ENCODE peak calls at places on chromosomes 5 and 9, in eight cellular contexts. B, P, E, I, O, W, J and V are unnamed samples.

GRCh38 chr9:3243676-3244075 is 282.1 kb downstream of the RFX3 start:
- DNase-seq in E (no peak), P (no peak), W (no peak), I (no peak), J (no peak), O (no peak), B (no peak), V (no peak)

GRCh38 chr9:134319306-134320194 is 6.7 kb upstream of the RXRA start:
- DNase-seq in E (no peak), W (no peak), P (no peak), J (peak), O (no peak), I (no peak), B (no peak), V (peak)

GRCh38 chr5:34495178-34495577 is 160.9 kb upstream of the RAI14 start:
- DNase-seq in O (no peak), P (no peak), E (no peak), B (no peak), J (no peak), W (no peak), I (no peak), V (no peak)

GRCh38 chr9:117021881-117022280 is 334.8 kb downstream of the TRIM32 start:
- DNase-seq in E (no peak), P (no peak), B (no peak), W (no peak), O (no peak), J (no peak), I (no peak), V (no peak)

GRCh38 chr9:15735083-15735974 is 182.5 kb downstream of the CCDC171 start:
- DNase-seq in W (no peak), O (no peak), P (no peak), I (no peak), B (peak), E (no peak), J (no peak), V (no peak)

GRCh38 chr5:16889972-16890519 is 46.0 kb downstream of the MYO10 start:
- DNase-seq in W (no peak), O (no peak), B (no peak), J (no peak), P (no peak), E (no peak), I (no peak), V (no peak)

GRCh38 chr9:83106272-83106671 is 43.3 kb upstream of the RASEF start:
- DNase-seq in J (no peak), I (no peak), E (no peak), W (no peak), B (no peak), P (no peak), O (no peak), V (no peak)

GRCh38 chr5:172443441-172444109 is 10.8 kb downstream of the SH3PXD2B start:
- DNase-seq in W (peak), O (no peak), E (peak), J (peak), P (peak), B (peak), I (no peak), V (no peak)

GRCh38 chr9:115650768-115651167 is 502.8 kb upstream of the PAPPA start:
- DNase-seq in O (no peak), J (no peak), W (no peak), P (no peak), E (no peak), B (no peak), I (no peak), V (no peak)

GRCh38 chr9:134980516-134980915 is 62.8 kb upstream of the FCN1 start:
- DNase-seq in E (no peak), P (no peak), O (no peak), J (no peak), B (no peak), W (no peak), I (no peak), V (no peak)

GRCh38 chr9:74770508-74771261 is 117.0 kb downstream of the TRPM6 start:
- DNase-seq in W (no peak), J (no peak), P (peak), E (peak), O (peak), B (peak), I (peak), V (peak)

GRCh38 chr5:168746893-168747640 is 167.9 kb upstream of the PANK3 start:
- DNase-seq in I (no peak), J (no peak), P (no peak), B (no peak), W (no peak), E (no peak), O (no peak), V (no peak)

GRCh38 chr9:100601216-100601615 is 23.3 kb downstream of the CAVIN4 start:
- DNase-seq in B (peak), E (peak), I (peak), W (no peak), J (no peak), P (peak), O (peak), V (peak)

GRCh38 chr5:126268697-126269315 is 154.4 kb upstream of the GRAMD2B start:
- DNase-seq in W (no peak), E (no peak), O (no peak), J (no peak), B (no peak), P (no peak), I (no peak), V (no peak)

GRCh38 chr5:54669845-54670635 is 152.5 kb downstream of the SNX18 start:
- DNase-seq in J (no peak), O (no peak), I (no peak), W (no peak), E (no peak), P (no peak), B (no peak), V (no peak)

GRCh38 chr5:138353550-138353893 is 1.0 kb downstream of the KDM3B start:
- DNase-seq in J (no peak), B (no peak), W (no peak), O (no peak), P (no peak), E (no peak), I (no peak), V (no peak)

GRCh38 chr9:107739601-107740082 is 250.1 kb upstream of the KLF4 start:
- DNase-seq in O (no peak), E (no peak), B (no peak), J (peak), W (peak), P (peak), I (no peak), V (peak)

GRCh38 chr9:107740088-107740980 is 250.8 kb upstream of the KLF4 start:
- DNase-seq in B (no peak), P (no peak), E (no peak), J (peak), I (no peak), O (no peak), W (peak), V (no peak)

GRCh38 chr9:107738789-107739188 is 249.2 kb upstream of the KLF4 start:
- DNase-seq in O (no peak), J (no peak), I (no peak), W (no peak), P (no peak), E (no peak), B (no peak), V (no peak)

GRCh38 chr9:107737610-107737986 is 248.0 kb upstream of the KLF4 start:
- DNase-seq in P (no peak), E (no peak), W (no peak), J (no peak), O (no peak), I (no peak), B (no peak), V (no peak)

DNA sequence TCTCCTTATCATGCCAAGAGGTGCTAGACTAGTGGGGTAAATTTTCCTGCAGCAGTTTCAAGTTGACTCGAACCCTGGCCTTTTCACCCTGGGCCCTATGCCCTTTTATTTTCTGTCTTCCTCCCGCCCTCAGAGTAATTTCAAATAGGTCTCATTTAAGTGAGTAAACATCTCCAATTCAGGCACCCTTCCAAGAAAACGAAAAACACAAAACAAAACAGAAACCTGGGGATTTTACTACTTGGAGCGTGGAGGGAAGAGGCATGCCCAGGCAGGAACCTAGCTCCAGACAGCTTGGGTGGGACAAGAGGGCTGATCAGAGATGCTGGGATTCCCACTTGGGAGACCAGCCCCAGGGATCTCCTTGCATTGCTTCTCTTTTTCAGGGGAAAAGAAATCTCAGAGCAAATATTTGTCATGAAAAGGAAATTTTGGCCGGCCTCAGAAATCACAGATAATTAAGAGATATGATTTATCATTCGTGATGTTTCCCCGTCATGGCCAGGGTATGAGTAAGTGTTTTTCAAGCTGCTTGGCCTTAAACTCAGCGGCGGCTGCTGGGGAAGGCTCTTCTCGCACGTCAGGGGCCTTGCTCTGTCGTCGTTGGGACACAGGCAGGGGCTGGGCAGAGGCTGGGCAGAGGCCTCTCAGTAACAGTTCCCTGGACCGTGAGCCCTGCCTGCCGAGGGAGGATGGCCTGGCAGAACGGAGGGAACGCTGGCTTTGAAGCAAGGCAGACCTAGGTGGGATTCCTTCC is 248.6 kb upstream of the KLF4 start:
- DNase-seq in O (no peak), E (no peak), B (no peak), J (peak), W (peak), P (no peak), I (no peak), V (no peak)
- TF ChIP-seq CTCF in O (no peak), E (no peak), B (no peak), J (no peak), W (no peak), P (no peak), I (no peak), V (no peak)

DNA sequence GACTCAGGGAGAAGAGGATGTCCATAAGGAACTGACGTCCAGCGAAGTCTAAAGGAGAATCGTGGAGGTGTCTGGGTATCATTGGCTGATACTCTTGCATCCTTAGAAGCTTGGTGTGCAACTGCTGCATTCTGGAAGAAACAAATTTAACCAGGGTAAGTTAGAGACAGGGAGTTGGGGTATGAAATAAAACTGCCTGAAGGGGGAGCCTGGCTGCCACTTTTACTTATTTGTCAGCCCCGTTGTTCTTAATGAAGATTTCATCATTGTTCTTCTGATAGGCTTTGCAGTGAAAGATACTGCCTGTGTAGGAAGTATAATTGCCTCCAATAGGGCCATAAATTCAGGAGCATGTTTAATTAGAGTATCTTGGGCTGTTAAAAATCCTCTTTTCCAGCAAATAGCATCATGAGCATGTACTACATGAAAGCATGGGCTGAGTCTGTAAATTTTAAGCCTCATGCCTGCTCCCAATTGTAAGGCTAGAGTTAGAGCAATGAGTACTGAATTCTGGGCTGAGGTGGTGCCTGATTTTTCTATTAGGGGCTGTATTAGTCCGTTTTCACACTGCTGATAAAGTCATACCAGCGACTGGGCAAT is 1264.5 kb upstream of the ACO1 start:
- DNase-seq in O (peak), E (peak), B (no peak), W (no peak), P (peak), I (peak), J (no peak), V (no peak)
- TF ChIP-seq CTCF in O (no peak), E (peak), B (peak), W (no peak), P (no peak), I (peak), J (peak), V (peak)

GRCh38 chr5:42653705-42654104 is 102.9 kb upstream of the CCDC152 start:
- DNase-seq in J (no peak), P (no peak), B (no peak), W (no peak), O (no peak), I (no peak), E (no peak), V (no peak)

GRCh38 chr5:42655982-42656660 is 100.5 kb upstream of the CCDC152 start:
- DNase-seq in J (no peak), I (no peak), B (no peak), E (no peak), W (no peak), P (no peak), O (no peak), V (no peak)

GRCh38 chr5:42654645-42655044 is 102.0 kb upstream of the CCDC152 start:
- DNase-seq in P (no peak), W (no peak), O (no peak), E (no peak), B (no peak), I (no peak), J (no peak), V (no peak)

DNA sequence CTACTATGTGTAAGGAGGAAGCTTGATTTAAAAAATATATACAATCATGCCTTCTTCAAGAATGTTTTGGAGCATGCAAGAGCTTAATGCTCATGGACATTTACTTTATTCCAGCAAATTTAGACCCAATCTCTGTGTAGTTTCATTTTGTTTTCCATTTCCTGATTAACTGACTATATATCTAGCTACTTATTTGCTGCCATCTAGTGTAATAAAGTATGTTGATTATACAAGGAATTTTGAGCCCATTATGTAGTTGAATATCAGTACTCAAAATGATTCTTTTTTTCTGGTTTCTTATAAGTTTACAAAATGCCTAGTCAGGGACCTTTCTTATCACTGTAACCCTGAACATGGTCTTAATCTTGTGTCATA is 100.0 kb upstream of the CCDC152 start:
- DNase-seq in E (no peak), P (no peak), I (no peak), W (no peak), J (no peak), B (no peak), O (no peak), V (no peak)
- TF ChIP-seq CTCF in E (no peak), P (no peak), I (no peak), W (no peak), J (peak), B (peak), O (no peak), V (no peak)

GRCh38 chr5:79702606-79703380 is 13.2 kb downstream of the CMYA5 start:
- DNase-seq in B (peak), W (no peak), I (no peak), J (no peak), E (no peak), O (peak), P (no peak), V (peak)
- TF ChIP-seq CTCF in B (peak), W (peak), I (peak), J (peak), E (peak), O (peak), P (no peak), V (peak)